ENCODE peak calls at places on chromosomes 4 and X, in four cellular contexts. P is CD4-positive, CD25-positive, alpha-beta regulatory T cell; H is skeletal muscle cell; Y is mesenchymal stem cell. V is an unnamed sample.

GRCh38 chr4:26022346-26022891 is 108.4 kb downstream of the SMIM20 start:
- DNase-seq in P (no peak), H (peak), Y (peak), V (peak)

GRCh38 chrX:134622056-134622812 is 36.0 kb downstream of the PLAC1 start:
- DNase-seq in P (peak), H (peak), Y (peak), V (peak)

GRCh38 chr4:137664416-137664815 is 132.1 kb upstream of the PCDH18 start:
- DNase-seq in P (no peak), H (peak), Y (no peak), V (no peak)

GRCh38 chr4:158644341-158644740 is 27.3 kb downstream of the C4orf46 start:
- DNase-seq in P (no peak), H (no peak), Y (no peak), V (no peak)

GRCh38 chr4:95572304-95572991 is 23.7 kb upstream of the UNC5C start:
- DNase-seq in P (no peak), H (no peak), Y (peak), V (no peak)

GRCh38 chr4:185700048-185700447 is 111.9 kb downstream of the SORBS2 start:
- DNase-seq in P (no peak), H (no peak), Y (no peak), V (peak)

GRCh38 chr4:141058739-141059507 is 74.3 kb downstream of the RNF150 start:
- DNase-seq in P (no peak), H (peak), Y (peak), V (no peak)

GRCh38 chrX:107826286-107827136 is 845 bp downstream of the MID2 start:
- DNase-seq in P (peak), H (no peak), Y (peak), V (peak)

GRCh38 chr4:152016325-152016665 is 255.5 kb upstream of the GATB start:
- DNase-seq in P (no peak), H (no peak), Y (no peak), V (no peak)

GRCh38 chrX:108090474-108091265 is 672 bp downstream of the PSMD10 start:
- DNase-seq in P (no peak), H (no peak), Y (peak), V (no peak)

GRCh38 chrX:43643201-43643600 is 12.9 kb upstream of the MAOA start:
- DNase-seq in P (no peak), H (no peak), Y (peak), V (no peak)

GRCh38 chr4:27082786-27083185 is 222.1 kb downstream of the STIM2 start:
- DNase-seq in P (no peak), H (no peak), Y (no peak), V (no peak)

GRCh38 chr4:89307446-89308160 is at the start of gene GPRIN3:
- DNase-seq in P (peak), H (no peak), Y (peak), V (peak)

GRCh38 chrX:53682885-53683555 is 3.5 kb downstream of the HUWE1 start:
- DNase-seq in P (peak), H (peak), Y (peak), V (peak)

GRCh38 chr4:83118869-83119268 is 4.3 kb upstream of the PLAC8 start:
- DNase-seq in P (no peak), H (no peak), Y (no peak), V (no peak)

GRCh38 chrX:70092247-70092646 is 30.0 kb downstream of the OTUD6A start:
- DNase-seq in P (no peak), H (no peak), Y (no peak), V (no peak)

GRCh38 chr4:154622598-154622997 is 10.1 kb upstream of the FGG start:
- DNase-seq in P (peak), H (no peak), Y (peak), V (no peak)

GRCh38 chrX:57156397-57157049 is 19.3 kb upstream of the SPIN2A start:
- DNase-seq in P (peak), H (no peak), Y (peak), V (peak)

GRCh38 chr4:62548108-62548524 is 1348.0 kb downstream of the ADGRL3 start:
- DNase-seq in P (no peak), H (peak), Y (no peak), V (no peak)

GRCh38 chrX:93591398-93591797 is 82.0 kb downstream of the NAP1L3 start:
- DNase-seq in P (no peak), H (no peak), Y (no peak), V (no peak)

GRCh38 chr4:74320559-74321118 is 12.4 kb downstream of the EPGN start:
- DNase-seq in P (peak), H (peak), Y (peak), V (no peak)

GRCh38 chr4:185541251-185541671 is 6.0 kb upstream of the PDLIM3 start:
- DNase-seq in P (no peak), H (no peak), Y (no peak), V (no peak)

GRCh38 chr4:166594326-166594946 is 639.9 kb downstream of the SPOCK3 start:
- DNase-seq in P (no peak), H (peak), Y (peak), V (peak)

GRCh38 chr4:156638925-156639605 is 332.5 kb downstream of the PDGFC start:
- DNase-seq in P (no peak), H (peak), Y (peak), V (peak)

GRCh38 chr4:148376151-148376550 is 66.1 kb downstream of the NR3C2 start:
- DNase-seq in P (peak), H (peak), Y (no peak), V (peak)

GRCh38 chr4:182367153-182367552 is 124.0 kb downstream of the TENM3 start:
- DNase-seq in P (no peak), H (no peak), Y (no peak), V (no peak)

GRCh38 chr4:110949516-110949915 is 326.6 kb upstream of the PITX2 start:
- DNase-seq in P (no peak), H (no peak), Y (no peak), V (no peak)

GRCh38 chr4:117874241-117874640 is 160.0 kb upstream of the NDST3 start:
- DNase-seq in P (no peak), H (no peak), Y (no peak), V (no peak)

GRCh38 chr4:153684182-153685073 is at the start of gene TLR2:
- DNase-seq in P (peak), H (no peak), Y (peak), V (peak)

GRCh38 chrX:124651031-124651430 is 304.7 kb downstream of the SH2D1A start:
- DNase-seq in P (no peak), H (no peak), Y (no peak), V (no peak)

GRCh38 chr4:102730968-102731533 is 29.7 kb downstream of the MANBA start:
- DNase-seq in P (no peak), H (no peak), Y (no peak), V (no peak)

GRCh38 chrX:13180807-13181206 is 136.4 kb upstream of the FAM9C start:
- DNase-seq in P (no peak), H (peak), Y (peak), V (peak)

GRCh38 chr4:112515278-112516075 is 503 bp downstream of the NEUROG2 start:
- DNase-seq in P (peak), H (no peak), Y (peak), V (peak)

GRCh38 chr4:113616443-113616842 is 145.1 kb downstream of the CAMK2D start:
- DNase-seq in P (no peak), H (no peak), Y (no peak), V (no peak)

GRCh38 chrX:123994730-123995129 is 33.2 kb downstream of the STAG2 start:
- DNase-seq in P (no peak), H (no peak), Y (no peak), V (no peak)

GRCh38 chr4:122783301-122784215 is 43.1 kb upstream of the FGF2 start:
- DNase-seq in P (no peak), H (peak), Y (peak), V (peak)

GRCh38 chrX:27555514-27555913 is 34.6 kb upstream of the DCAF8L2 start:
- DNase-seq in P (no peak), H (no peak), Y (peak), V (no peak)

GRCh38 chr4:7781361-7781760 is 158.3 kb downstream of the AFAP1 start:
- DNase-seq in P (peak), H (no peak), Y (peak), V (no peak)

GRCh38 chr4:169220854-169221311 is 49.9 kb downstream of the SH3RF1 start:
- DNase-seq in P (no peak), H (no peak), Y (peak), V (no peak)

GRCh38 chr4:169221662-169222061 is 49.1 kb downstream of the SH3RF1 start:
- DNase-seq in P (no peak), H (no peak), Y (no peak), V (no peak)

GRCh38 chr4:169222768-169223167 is 48.0 kb downstream of the SH3RF1 start:
- DNase-seq in P (no peak), H (no peak), Y (no peak), V (no peak)

GRCh38 chr4:169219440-169219839 is 51.3 kb downstream of the SH3RF1 start:
- DNase-seq in P (no peak), H (no peak), Y (no peak), V (peak)

GRCh38 chr4:169220446-169220845 is 50.3 kb downstream of the SH3RF1 start:
- DNase-seq in P (no peak), H (no peak), Y (no peak), V (no peak)
- H3K4me3 ChIP-seq in P (no peak), H (no peak), Y (no peak), V (peak)

DNA sequence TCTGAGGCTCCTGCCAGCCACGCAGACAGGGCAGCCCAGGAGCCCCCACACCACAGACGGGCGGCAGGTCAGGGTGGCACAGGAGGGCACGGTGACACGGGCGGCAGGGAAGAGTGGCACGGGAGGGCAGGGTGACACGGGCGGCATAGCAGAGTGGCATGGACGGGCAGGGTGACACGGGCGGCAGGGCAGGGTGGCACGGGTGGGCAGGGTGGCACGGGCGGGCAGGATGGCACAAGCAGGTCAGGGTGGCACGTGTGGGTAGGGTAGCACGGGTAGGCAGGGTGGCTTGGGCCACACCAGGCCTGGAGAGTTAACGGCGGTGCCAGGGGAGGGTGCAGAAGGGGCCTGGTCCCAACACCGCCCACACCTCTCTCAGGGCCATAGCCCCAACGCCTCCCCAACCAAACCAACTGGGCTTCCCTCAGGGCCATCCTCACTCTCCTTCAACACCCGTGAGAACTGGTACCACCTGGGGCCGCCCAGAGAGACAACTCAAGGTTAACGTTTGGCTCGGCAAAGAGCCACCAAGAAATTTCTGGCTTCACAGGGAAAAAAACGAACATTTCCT is 3.4 kb downstream of the CTBP1 start:
- DNase-seq in P (no peak), H (no peak), Y (no peak), V (no peak)
- H3K4me3 ChIP-seq in P (no peak), H (no peak), Y (no peak), V (no peak)

GRCh38 chr4:56213543-56213942 is 173.7 kb downstream of the AASDH start:
- DNase-seq in P (no peak), H (no peak), Y (no peak), V (no peak)

GRCh38 chr4:56217383-56217890 is 169.9 kb downstream of the AASDH start:
- DNase-seq in P (no peak), H (no peak), Y (no peak), V (no peak)

GRCh38 chr4:56212774-56213173 is 174.5 kb downstream of the AASDH start:
- DNase-seq in P (no peak), H (no peak), Y (no peak), V (no peak)

GRCh38 chr4:56215901-56216300 is 171.4 kb downstream of the AASDH start:
- DNase-seq in P (no peak), H (peak), Y (peak), V (peak)

GRCh38 chr4:56215138-56215793 is 172.0 kb downstream of the AASDH start:
- DNase-seq in P (no peak), H (no peak), Y (no peak), V (no peak)
- H3K4me3 ChIP-seq in P (no peak), H (no peak), Y (no peak), V (no peak)

GRCh38 chrX:150565551-150565950 is 2.9 kb upstream of the MTM1 start:
- DNase-seq in P (no peak), H (no peak), Y (no peak), V (no peak)

GRCh38 chrX:150568320-150569154 is at the start of gene MTM1:
- DNase-seq in P (peak), H (peak), Y (peak), V (peak)

GRCh38 chrX:150569155-150569477 is 695 bp downstream of the MTM1 start:
- DNase-seq in P (peak), H (no peak), Y (no peak), V (no peak)

GRCh38 chrX:150566734-150567182 is 1.7 kb upstream of the MTM1 start:
- DNase-seq in P (no peak), H (no peak), Y (no peak), V (no peak)

GRCh38 chrX:150567645-150568319 is 639 bp upstream of the MTM1 start:
- DNase-seq in P (no peak), H (no peak), Y (no peak), V (no peak)
- H3K4me3 ChIP-seq in P (no peak), H (peak), Y (no peak), V (peak)

GRCh38 chr4:59583845-59584568 is 1616.1 kb upstream of the ADGRL3 start:
- DNase-seq in P (no peak), H (no peak), Y (no peak), V (no peak)
- H3K4me3 ChIP-seq in P (no peak), H (no peak), Y (no peak), V (no peak)

DNA sequence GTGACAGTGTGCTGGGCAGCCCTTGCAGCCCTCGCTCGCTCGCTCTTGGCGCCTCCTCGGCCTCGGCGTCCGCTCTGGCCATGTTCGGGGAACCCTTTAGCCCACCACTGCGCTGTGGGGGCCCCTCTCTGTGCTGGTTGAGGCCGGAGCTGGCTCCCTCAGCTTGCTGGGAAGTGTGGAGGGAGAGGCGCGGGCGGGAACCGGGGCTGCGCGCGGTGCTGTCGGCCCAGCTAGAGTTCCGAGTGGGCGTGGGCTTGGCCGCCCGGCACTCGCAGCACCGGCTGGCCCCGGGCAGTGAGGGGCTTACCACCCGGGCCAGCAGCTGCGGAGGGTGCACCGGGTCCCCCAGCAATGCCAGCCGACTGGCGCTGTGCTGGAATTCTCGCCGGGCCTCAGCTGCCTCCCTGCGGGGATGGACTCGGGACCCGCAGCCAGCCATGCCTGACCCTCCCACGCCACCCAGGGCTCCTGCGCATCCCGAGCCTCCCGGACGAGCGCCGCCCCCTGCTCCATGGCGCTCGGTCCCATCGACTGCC is 770.1 kb upstream of the GALNTL6 start:
- DNase-seq in P (no peak), H (no peak), Y (no peak), V (no peak)
- H3K4me3 ChIP-seq in P (no peak), H (no peak), Y (no peak), V (no peak)

GRCh38 chr4:48904101-48904500 is 2.5 kb downstream of the OCIAD2 start:
- DNase-seq in P (no peak), H (no peak), Y (no peak), V (no peak)

GRCh38 chr4:48906283-48907173 is at the start of gene OCIAD2:
- DNase-seq in P (peak), H (no peak), Y (peak), V (no peak)

GRCh38 chr4:48904541-48905142 is 1.9 kb downstream of the OCIAD2 start:
- DNase-seq in P (no peak), H (no peak), Y (peak), V (no peak)

GRCh38 chr4:48907706-48908477 is 1.3 kb upstream of the OCIAD2 start:
- DNase-seq in P (no peak), H (no peak), Y (no peak), V (peak)

DNA sequence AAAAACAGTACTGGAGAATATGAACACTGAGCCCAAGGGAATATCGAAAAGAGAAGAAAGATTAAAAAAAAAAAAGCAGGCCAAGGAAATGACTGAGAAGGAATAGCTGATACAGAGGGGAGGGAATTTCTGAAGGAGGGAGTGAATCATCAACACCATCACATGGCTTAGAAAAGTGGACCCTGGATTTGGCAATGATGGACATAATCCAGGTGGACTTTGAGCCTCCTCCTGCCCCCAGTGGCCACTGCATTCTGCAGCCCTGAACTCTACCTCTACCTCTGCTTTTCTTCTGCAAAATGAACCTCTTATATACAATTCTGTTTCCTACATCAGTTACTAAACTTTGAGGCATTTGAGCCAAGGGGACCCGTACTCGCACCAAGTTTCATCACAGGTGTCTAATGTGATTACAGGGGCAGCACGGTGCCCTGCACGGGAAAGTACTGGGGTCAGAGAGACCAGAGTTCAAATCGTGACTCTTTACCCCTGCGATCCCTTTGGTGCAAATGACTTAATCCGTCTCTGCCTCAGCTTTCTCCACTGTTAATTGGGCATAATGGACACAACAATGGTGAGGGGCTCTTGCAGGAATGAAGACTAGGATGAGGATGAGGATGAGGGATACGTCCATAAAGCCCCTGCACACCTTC is 1.1 kb downstream of the OCIAD2 start:
- DNase-seq in P (no peak), H (peak), Y (peak), V (no peak)
- H3K4me3 ChIP-seq in P (peak), H (peak), Y (peak), V (no peak)

GRCh38 chr4:183876268-183876934 is 28.7 kb upstream of the STOX2 start:
- DNase-seq in P (no peak), H (peak), Y (peak), V (peak)
- H3K4me3 ChIP-seq in P (no peak), H (peak), Y (no peak), V (peak)

DNA sequence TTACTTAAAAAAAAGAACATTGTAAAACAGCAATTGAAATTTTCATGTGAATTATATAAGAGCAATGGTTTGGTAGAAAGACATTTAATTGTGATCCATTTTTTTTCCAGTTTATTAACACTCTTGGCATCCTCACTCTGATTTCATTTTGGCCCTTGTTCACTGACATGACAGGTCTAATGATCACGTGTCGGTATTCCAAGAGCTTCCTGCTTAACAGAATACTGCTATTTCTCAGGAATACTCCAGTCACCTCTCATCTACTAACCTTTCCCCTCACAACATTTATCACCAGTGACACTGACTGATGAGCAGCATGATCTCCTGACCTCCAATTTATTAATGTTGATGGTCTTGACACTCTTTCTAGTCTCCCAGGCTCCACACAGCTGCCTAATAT is 847.9 kb upstream of the SLIT2 start:
- DNase-seq in P (no peak), H (no peak), Y (no peak), V (no peak)
- H3K4me3 ChIP-seq in P (no peak), H (no peak), Y (no peak), V (no peak)

V was measured in MG63.